ENCODE peak calls at places on chromosomes 3 and 15, in seven cellular contexts. N is BE2C, Z is spleen, M is GM06990, B is endodermal cell, D is epithelial cell of esophagus, J is body of pancreas. Y is an unnamed sample.

GRCh38 chr15:63089260-63090043 is 32.2 kb upstream of the LACTB start:
- DNase-seq in N (peak; percentile 93), Z (no peak), M (no peak), B (peak; percentile 89), D (no peak), J (no peak), Y (no peak)

GRCh38 chr3:169430687-169431404 is 232.7 kb downstream of the MECOM start:
- DNase-seq in N (no peak), Z (no peak), M (no peak), B (no peak), D (peak; percentile 63), J (peak; percentile 56), Y (no peak)

GRCh38 chr3:36397856-36398255 is 17.6 kb downstream of the STAC start:
- DNase-seq in N (no peak), Z (no peak), M (no peak), B (no peak), D (no peak), J (no peak), Y (no peak)

GRCh38 chr3:64220161-64220560 is 5.1 kb downstream of the PRICKLE2 start:
- DNase-seq in N (no peak), Z (no peak), M (no peak), B (no peak), D (peak; percentile 36), J (no peak), Y (no peak)

GRCh38 chr3:53941174-53941573 is 49.5 kb upstream of the SELENOK start:
- DNase-seq in N (no peak), Z (no peak), M (no peak), B (no peak), D (peak; percentile 41), J (no peak), Y (no peak)

GRCh38 chr3:197354195-197355059 is 56.0 kb upstream of the DLG1 start:
- DNase-seq in N (peak; percentile 38), Z (no peak), M (no peak), B (no peak), D (no peak), J (no peak), Y (no peak)

GRCh38 chr15:25710184-25710583 is 152.9 kb downstream of the ATP10A start:
- DNase-seq in N (peak; percentile 39), Z (peak; percentile 80), M (no peak), B (peak; percentile 92), D (no peak), J (peak; percentile 41), Y (no peak)

GRCh38 chr15:97504031-97504430 is 456.5 kb upstream of the ARRDC4 start:
- DNase-seq in N (peak; percentile 19), Z (no peak), M (no peak), B (no peak), D (peak; percentile 92), J (no peak), Y (no peak)

GRCh38 chr3:141686477-141687280 is 51.4 kb upstream of the RNF7 start:
- DNase-seq in N (peak; percentile 55), Z (peak; percentile 78), M (peak; percentile 9), B (no peak), D (peak; percentile 39), J (peak; percentile 27), Y (no peak)

GRCh38 chr3:45632956-45633355 is 38.4 kb downstream of the LIMD1 start:
- DNase-seq in N (no peak), Z (no peak), M (no peak), B (no peak), D (no peak), J (no peak), Y (no peak)

GRCh38 chr15:38050529-38050928 is 116.1 kb downstream of the TMCO5A start:
- DNase-seq in N (no peak), Z (no peak), M (no peak), B (no peak), D (peak; percentile 91), J (no peak), Y (no peak)

GRCh38 chr3:159418571-159419526 is 569.8 kb upstream of the IL12A start:
- DNase-seq in N (no peak), Z (no peak), M (no peak), B (no peak), D (peak; percentile 64), J (no peak), Y (no peak)

GRCh38 chr3:152970851-152971250 is 135.9 kb downstream of the P2RY1 start:
- DNase-seq in N (no peak), Z (no peak), M (no peak), B (no peak), D (peak; percentile 78), J (no peak), Y (no peak)

GRCh38 chr3:151795276-151795675 is 18.6 kb upstream of the AADAC start:
- DNase-seq in N (no peak), Z (no peak), M (no peak), B (no peak), D (peak; percentile 85), J (no peak), Y (no peak)

GRCh38 chr3:13013151-13013561 is 60.1 kb downstream of the IQSEC1 start:
- DNase-seq in N (no peak), Z (peak; percentile 86), M (peak; percentile 62), B (no peak), D (no peak), J (no peak), Y (no peak)

GRCh38 chr3:13009946-13010315 is 63.3 kb downstream of the IQSEC1 start:
- DNase-seq in N (no peak), Z (peak; percentile 80), M (no peak), B (no peak), D (no peak), J (no peak), Y (no peak)

GRCh38 chr3:13012228-13012691 is 61.0 kb downstream of the IQSEC1 start:
- DNase-seq in N (no peak), Z (peak; percentile 94), M (peak; percentile 73), B (no peak), D (no peak), J (peak; percentile 52), Y (peak; percentile 38)

GRCh38 chr3:13010770-13011169 is 62.5 kb downstream of the IQSEC1 start:
- DNase-seq in N (no peak), Z (no peak), M (no peak), B (no peak), D (no peak), J (no peak), Y (no peak)

DNA sequence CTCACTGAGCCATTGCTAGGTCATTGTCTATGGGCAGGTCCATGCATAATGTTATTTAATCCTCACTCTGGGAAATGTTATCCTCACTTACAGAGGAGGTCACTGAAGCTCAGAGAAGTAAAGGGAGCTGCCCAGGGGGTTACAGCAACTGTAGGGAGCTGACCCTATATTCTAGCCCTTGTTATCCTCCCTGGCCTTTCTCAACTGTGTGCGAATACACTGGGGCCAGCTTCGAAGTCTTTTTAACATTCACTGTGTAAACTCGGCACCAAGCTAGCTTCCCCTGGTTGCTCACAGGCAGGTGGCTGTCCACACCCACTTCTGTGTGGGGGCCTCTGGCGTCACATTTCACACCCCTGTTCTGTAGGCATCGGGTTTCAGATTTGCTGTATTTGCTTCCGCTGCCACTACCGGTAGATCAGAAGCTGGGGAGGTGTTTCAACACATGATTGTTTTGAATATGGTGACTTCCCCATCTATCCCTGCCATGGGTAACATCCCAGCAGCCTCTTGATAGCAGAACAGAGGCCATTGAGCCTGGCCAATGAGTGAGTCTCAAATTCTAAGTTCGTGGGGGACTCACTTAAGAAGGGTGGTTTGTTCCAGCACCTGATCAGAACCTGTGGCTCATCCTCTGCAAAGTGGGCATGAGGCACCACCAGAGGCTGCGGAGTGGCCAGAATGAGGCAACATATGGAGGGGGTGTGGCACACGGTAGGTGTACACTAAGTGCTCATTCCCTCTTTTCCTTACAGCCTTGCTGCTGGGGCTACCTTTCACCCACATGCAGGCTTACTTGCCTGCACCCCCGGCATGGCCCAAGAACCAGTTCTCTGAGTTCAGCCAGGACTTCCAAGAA is 61.6 kb downstream of the IQSEC1 start:
- DNase-seq in N (no peak), Z (peak; percentile 97), M (peak; percentile 72), B (peak; percentile 63), D (peak; percentile 22), J (no peak), Y (peak; percentile 75)
- H3K4me3 ChIP-seq in N (no peak overlapping the region), Z (no peak overlapping the region), M (peak overlapping the region; percentile 19), B (no peak overlapping the region), D (no peak overlapping the region), J (no peak overlapping the region), Y (no peak overlapping the region)

DNA sequence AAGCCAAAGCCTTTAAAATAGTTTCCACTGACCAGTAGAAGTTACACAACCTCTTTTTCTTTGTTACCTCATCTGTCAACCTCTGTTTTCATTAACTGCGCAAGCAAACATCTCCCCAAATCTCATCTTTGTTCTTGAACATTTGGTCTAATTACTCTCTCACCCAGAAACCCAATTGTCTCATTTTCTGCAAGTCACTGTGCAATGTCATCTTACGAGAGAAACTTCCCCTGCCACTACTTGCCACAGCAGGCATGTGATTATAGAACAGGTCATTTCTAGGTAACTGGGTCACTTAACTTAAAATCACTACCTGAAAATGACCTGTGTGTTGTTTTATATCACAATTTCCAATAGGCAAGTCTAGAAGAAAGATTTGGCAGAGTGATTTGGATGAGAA is 159.4 kb downstream of the SI start:
- DNase-seq in N (no peak), Z (no peak), M (no peak), B (no peak), D (no peak), J (no peak), Y (no peak)
- H3K4me3 ChIP-seq in N (no peak overlapping the region), Z (no peak overlapping the region), M (no peak overlapping the region), B (no peak overlapping the region), D (no peak overlapping the region), J (no peak overlapping the region), Y (no peak overlapping the region)

GRCh38 chr3:98734311-98734710 is 28.8 kb upstream of the ST3GAL6 start:
- DNase-seq in N (no peak), Z (no peak), M (no peak), B (no peak), D (no peak), J (no peak), Y (no peak)

GRCh38 chr3:98734737-98735136 is 28.4 kb upstream of the ST3GAL6 start:
- DNase-seq in N (peak; percentile 76), Z (no peak), M (no peak), B (no peak), D (no peak), J (no peak), Y (no peak)

GRCh38 chr3:98737301-98737700 is 25.8 kb upstream of the ST3GAL6 start:
- DNase-seq in N (no peak), Z (no peak), M (no peak), B (no peak), D (no peak), J (no peak), Y (no peak)

GRCh38 chr3:98735296-98735695 is 27.8 kb upstream of the ST3GAL6 start:
- DNase-seq in N (no peak), Z (no peak), M (no peak), B (no peak), D (no peak), J (no peak), Y (no peak)

DNA sequence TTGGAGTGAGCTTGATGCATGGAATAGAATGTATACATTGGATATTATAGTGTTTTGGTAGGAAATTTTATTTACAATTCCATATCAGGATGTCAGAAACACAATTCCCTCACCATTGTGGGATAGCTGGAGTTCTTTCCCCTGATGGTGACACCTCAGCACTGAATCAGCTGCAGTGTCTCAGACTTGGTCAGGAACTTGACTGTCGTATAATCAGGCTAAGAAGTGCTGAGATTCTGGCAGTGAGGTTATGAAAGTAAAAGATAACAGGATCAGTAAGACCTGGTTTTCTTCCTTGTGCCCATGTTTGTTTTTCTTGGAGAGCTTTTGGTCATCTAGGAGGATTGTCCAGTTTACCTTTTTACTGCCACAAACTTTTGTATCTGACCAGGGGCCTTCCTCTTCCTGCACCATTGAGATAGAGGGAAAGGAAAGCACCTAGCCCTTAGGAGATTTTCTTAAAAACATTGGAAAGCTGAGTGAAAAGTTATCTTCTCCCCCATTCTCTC is 27.3 kb upstream of the ST3GAL6 start:
- DNase-seq in N (no peak), Z (no peak), M (no peak), B (no peak), D (peak; percentile 21), J (no peak), Y (no peak)
- H3K4me3 ChIP-seq in N (peak overlapping the region; percentile 98), Z (no peak overlapping the region), M (no peak overlapping the region), B (no peak overlapping the region), D (no peak overlapping the region), J (no peak overlapping the region), Y (no peak overlapping the region)

GRCh38 chr3:172125963-172126403 is 86.6 kb downstream of the FNDC3B start:
- DNase-seq in N (no peak), Z (no peak), M (no peak), B (no peak), D (no peak), J (peak; percentile 73), Y (no peak)
- H3K4me3 ChIP-seq in N (no peak overlapping the region), Z (no peak overlapping the region), M (no peak overlapping the region), B (no peak overlapping the region), D (no peak overlapping the region), J (no peak overlapping the region), Y (no peak overlapping the region)

Y was measured in effector memory CD4-positive, alpha-beta T cell.